ENCODE peak calls at places on chromosomes 6 and 20, in seven cellular contexts. H is breast epithelium, T is body of pancreas, Y is sigmoid colon, Z is adrenal gland, S is H54, R is tibial nerve. G is an unnamed sample.

GRCh38 chr20:3135507-3136070 is 24.1 kb downstream of the FASTKD5 start:
- DNase-seq in T (no peak), S (no peak), H (no peak), Y (no peak), R (no peak), Z (no peak), G (no peak)

GRCh38 chr6:13979284-13980171 is 54.8 kb downstream of the RNF182 start:
- DNase-seq in Y (no peak), T (no peak), R (no peak), H (no peak), Z (no peak), S (no peak), G (peak; percentile 73)

GRCh38 chr6:100998111-100998510 is 117.0 kb upstream of the ASCC3 start:
- DNase-seq in T (no peak), Z (no peak), Y (no peak), S (no peak), R (no peak), H (no peak), G (no peak)

GRCh38 chr6:35152067-35152707 is 11.0 kb upstream of the TCP11 start:
- DNase-seq in T (no peak), S (no peak), Y (no peak), Z (no peak), R (no peak), H (no peak), G (no peak)

GRCh38 chr6:37242429-37243052 is 15.0 kb upstream of the TBC1D22B start:
- DNase-seq in H (no peak), Y (peak; percentile 77), R (peak; percentile 60), Z (peak; percentile 57), S (peak; percentile 42), T (peak; percentile 47), G (no peak)

GRCh38 chr20:9838378-9839295 is at the start of gene PAK5:
- DNase-seq in H (no peak), Y (no peak), S (no peak), T (peak; percentile 84), R (no peak), Z (peak; percentile 90), G (no peak)

GRCh38 chr6:167568407-167569024 is 243.6 kb downstream of the TTLL2 start:
- DNase-seq in S (no peak), Y (peak; percentile 27), R (no peak), T (no peak), Z (no peak), H (peak; percentile 9), G (no peak)

GRCh38 chr20:41173161-41173721 is 35.9 kb downstream of the PLCG1 start:
- DNase-seq in Y (peak; percentile 95), R (peak; percentile 94), S (peak; percentile 69), Z (peak; percentile 84), H (peak; percentile 82), T (peak; percentile 85), G (peak; percentile 68)

GRCh38 chr6:1527098-1527497 is 82.6 kb upstream of the FOXC1 start:
- DNase-seq in R (peak; percentile 56), Z (no peak), Y (no peak), H (no peak), S (no peak), T (no peak), G (no peak)

GRCh38 chr6:43447604-43448003 is 7.7 kb downstream of the DLK2 start:
- DNase-seq in R (no peak), Y (no peak), Z (no peak), H (no peak), S (no peak), T (no peak), G (no peak)

GRCh38 chr6:127775371-127775770 is 125.5 kb downstream of the THEMIS start:
- DNase-seq in R (no peak), Y (no peak), H (no peak), Z (no peak), T (no peak), S (no peak), G (no peak)

GRCh38 chr6:116485786-116486185 is 24.6 kb downstream of the CALHM6 start:
- DNase-seq in R (no peak), T (no peak), S (no peak), Y (no peak), H (no peak), Z (no peak), G (no peak)

GRCh38 chr20:37298190-37298939 is 8.9 kb downstream of the MANBAL start:
- DNase-seq in R (no peak), T (no peak), Z (no peak), S (no peak), Y (no peak), H (no peak), G (no peak)

GRCh38 chr6:154893927-154894326 is 101.2 kb upstream of the TIAM2 start:
- DNase-seq in Y (no peak), H (no peak), R (no peak), T (no peak), S (no peak), Z (no peak), G (no peak)

GRCh38 chr6:141359953-141360352 is 772.8 kb upstream of the GJE1 start:
- DNase-seq in Z (no peak), T (no peak), R (no peak), S (no peak), Y (no peak), H (no peak), G (no peak)

GRCh38 chr6:140346461-140346860 is 972.0 kb upstream of the CITED2 start:
- DNase-seq in R (no peak), Z (no peak), T (no peak), H (no peak), S (no peak), Y (no peak), G (no peak)

GRCh38 chr6:122459240-122459639 is 12.4 kb downstream of the SERINC1 start:
- DNase-seq in R (no peak), Y (no peak), Z (no peak), H (no peak), S (no peak), T (no peak), G (no peak)

GRCh38 chr6:21922086-21922485 is 328.5 kb downstream of the SOX4 start:
- DNase-seq in H (no peak), Z (no peak), T (no peak), Y (no peak), R (no peak), S (no peak), G (no peak)

GRCh38 chr6:127515794-127516675 is 3.1 kb downstream of the MTCL3 start:
- DNase-seq in Y (peak; percentile 77), T (peak; percentile 40), Z (peak; percentile 65), S (peak; percentile 35), H (no peak), R (peak; percentile 33), G (peak; percentile 24)

GRCh38 chr6:41836660-41837052 is 49.2 kb downstream of the TOMM6 start:
- DNase-seq in Z (no peak), Y (no peak), T (no peak), R (no peak), S (no peak), H (no peak), G (no peak)

GRCh38 chr6:106063448-106063850 is 22.7 kb upstream of the PRDM1 start:
- DNase-seq in Y (no peak), H (no peak), Z (no peak), S (no peak), R (no peak), T (no peak), G (no peak)

GRCh38 chr6:73969982-73970960 is 274.3 kb downstream of the CD109 start:
- DNase-seq in Z (no peak), Y (no peak), S (peak; percentile 14), R (peak; percentile 27), T (no peak), H (no peak), G (peak; percentile 7)

GRCh38 chr20:653110-653589 is at the start of gene SRXN1:
- DNase-seq in R (peak; percentile 69), H (peak; percentile 82), S (peak; percentile 96), Z (peak; percentile 93), T (peak; percentile 91), Y (peak; percentile 94), G (peak; percentile 98)
- TF ChIP-seq POLR2A in R (no peak), H (no peak), S (peak; percentile 88), Z (peak; percentile 76), T (no peak), Y (no peak), G (peak; percentile 21)

DNA sequence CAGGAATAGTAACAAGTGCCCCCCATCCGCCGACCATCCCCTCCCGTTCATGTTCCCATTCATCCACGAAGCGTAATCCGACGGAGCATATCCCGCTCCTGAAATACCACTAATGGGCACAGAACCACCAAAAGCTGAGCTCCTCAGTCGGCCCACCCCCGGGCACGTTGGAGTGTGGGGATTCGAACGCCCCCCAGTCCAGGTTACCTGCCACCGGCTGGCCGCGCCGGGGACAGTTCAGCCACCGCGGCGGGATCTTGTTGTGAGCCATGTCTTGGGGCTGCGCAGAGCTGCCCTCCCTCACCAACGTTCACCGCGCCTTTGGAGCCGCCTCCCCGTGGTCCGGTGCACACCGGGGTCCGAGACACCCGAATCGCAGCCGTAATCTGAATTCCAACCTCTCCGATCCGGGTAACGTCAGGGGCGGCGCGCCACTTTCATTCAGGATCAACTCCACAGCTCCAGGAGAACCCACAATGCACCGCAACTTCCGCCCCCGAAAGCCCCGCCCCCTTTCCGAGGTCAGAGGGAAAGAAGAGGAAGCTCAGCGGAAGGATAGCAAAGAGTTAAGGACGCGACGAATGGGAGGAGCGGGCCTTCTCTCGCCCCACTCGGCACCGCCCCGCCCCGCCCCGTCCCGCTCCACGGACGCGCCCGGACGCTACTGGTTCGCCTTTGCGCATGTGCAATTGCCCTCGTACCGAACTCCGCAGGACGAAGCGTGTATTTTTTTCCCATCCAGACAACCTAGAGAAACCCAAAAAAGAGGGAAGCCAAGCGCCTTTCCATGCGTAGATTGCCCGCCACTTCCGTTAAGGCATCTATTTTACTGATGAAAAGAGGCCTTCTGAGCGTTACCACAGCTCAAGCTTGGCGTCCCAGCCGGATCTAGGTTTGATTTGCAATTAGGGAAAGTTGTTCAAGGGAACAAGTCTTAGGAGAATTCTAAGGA is at the start of gene RNGTT:
- DNase-seq in R (peak; percentile 99), S (peak; percentile 86), Z (peak; percentile 99), Y (peak; percentile 99), T (peak; percentile 99), H (peak; percentile 98), G (peak; percentile 98)
- TF ChIP-seq POLR2A in R (peak; percentile 4), S (peak; percentile 59), Z (peak; percentile 60), Y (peak; percentile 40), T (no peak), H (no peak), G (peak; percentile 82)

GRCh38 chr20:49219091-49219923 is at the start of gene DDX27:
- DNase-seq in H (peak; percentile 98), S (peak; percentile 88), Y (peak; percentile 99), R (peak; percentile 97), T (peak; percentile 99), Z (peak; percentile 98), G (peak; percentile 99)
- TF ChIP-seq POLR2A in H (peak; percentile 69), S (peak; percentile 92), Y (peak; percentile 78), R (peak; percentile 65), T (peak; percentile 47), Z (peak; percentile 84), G (peak; percentile 91)

GRCh38 chr6:144007779-144008500 is at the start of gene PLAGL1:
- DNase-seq in T (peak; percentile 73), Y (peak; percentile 79), Z (peak; percentile 78), S (no peak), H (no peak), R (peak; percentile 66), G (peak; percentile 60)
- TF ChIP-seq POLR2A in T (peak; percentile 69), Y (no peak), Z (peak; percentile 92), S (peak; percentile 94), H (no peak), R (peak; percentile 46), G (peak; percentile 48)

G was measured in erythroblast.